ENCODE peak calls at places on chromosomes 7 and 10, in six cellular contexts. N is mesendoderm, C is IMR-90, E is H1, Q is H9, K is neuronal stem cell. X is an unnamed sample.

GRCh38 chr7:97442-97841 is 94.9 kb upstream of the FAM20C start:
- DNase-seq in N (peak; percentile 57), C (no peak), E (no peak), Q (no peak), K (no peak), X (no peak)

GRCh38 chr7:76372984-76373833 is 14.4 kb upstream of the YWHAG start:
- DNase-seq in N (peak; percentile 81), C (peak; percentile 83), E (no peak), Q (no peak), K (no peak), X (no peak)

GRCh38 chr7:128891942-128892269 is 18.6 kb downstream of the KCP start:
- DNase-seq in N (no peak), C (no peak), E (no peak), Q (no peak), K (no peak), X (peak; percentile 50)

GRCh38 chr10:6065406-6065805 is 3.2 kb upstream of the IL2RA start:
- DNase-seq in N (no peak), C (no peak), E (no peak), Q (no peak), K (no peak), X (no peak)

GRCh38 chr10:104350146-104350635 is 3.4 kb upstream of the CFAP58 start:
- DNase-seq in N (peak; percentile 86), C (peak; percentile 76), E (no peak), Q (no peak), K (no peak), X (no peak)

GRCh38 chr7:142024547-142024946 is 28.9 kb downstream of the MGAM start:
- DNase-seq in N (peak; percentile 10), C (no peak), E (no peak), Q (no peak), K (no peak), X (no peak)

GRCh38 chr7:139572071-139572470 is 48.6 kb downstream of the CLEC2L start:
- DNase-seq in N (no peak), C (no peak), E (no peak), Q (no peak), K (no peak), X (no peak)

GRCh38 chr10:49109669-49110335 is 5.5 kb downstream of the VSTM4 start:
- DNase-seq in N (no peak), C (peak; percentile 73), E (no peak), Q (no peak), K (no peak), X (no peak)

GRCh38 chr10:77837248-77837924 is 89.2 kb downstream of the DLG5 start:
- DNase-seq in N (peak; percentile 93), C (peak; percentile 78), E (peak; percentile 83), Q (peak; percentile 93), K (peak; percentile 67), X (no peak)

GRCh38 chr7:89500082-89500481 is 654.2 kb upstream of the STEAP1 start:
- DNase-seq in N (no peak), C (no peak), E (no peak), Q (no peak), K (no peak), X (no peak)

GRCh38 chr10:96049340-96049739 is 6.0 kb downstream of the CCNJ start:
- DNase-seq in N (no peak), C (no peak), E (no peak), Q (no peak), K (no peak), X (no peak)

GRCh38 chr10:29501692-29502091 is 133.1 kb downstream of the SVIL start:
- DNase-seq in N (peak; percentile 60), C (peak; percentile 87), E (no peak), Q (no peak), K (no peak), X (peak; percentile 39)

GRCh38 chr10:7818295-7819125 is at the start of gene TAF3:
- DNase-seq in N (peak; percentile 94), C (peak; percentile 82), E (peak; percentile 96), Q (peak; percentile 88), K (peak; percentile 82), X (peak; percentile 98)

GRCh38 chr7:139767561-139767982 is 10.2 kb downstream of the HIPK2 start:
- DNase-seq in N (no peak), C (no peak), E (no peak), Q (no peak), K (no peak), X (no peak)

GRCh38 chr7:148277042-148277660 is 313.4 kb upstream of the C7orf33 start:
- DNase-seq in N (no peak), C (no peak), E (no peak), Q (no peak), K (no peak), X (peak; percentile 28)

GRCh38 chr7:74514131-74514591 is 60.5 kb downstream of the GTF2IRD1 start:
- DNase-seq in N (no peak), C (no peak), E (no peak), Q (no peak), K (no peak), X (no peak)

GRCh38 chr7:51315393-51316261 is 982 bp downstream of the COBL start:
- DNase-seq in N (peak; percentile 70), C (no peak), E (peak; percentile 77), Q (peak; percentile 56), K (peak; percentile 42), X (peak; percentile 83)

GRCh38 chr7:135320277-135320676 is 86.6 kb downstream of the STRA8 start:
- DNase-seq in N (no peak), C (peak; percentile 86), E (no peak), Q (no peak), K (no peak), X (no peak)

GRCh38 chr10:109480836-109481235 is 442.5 kb downstream of the XPNPEP1 start:
- DNase-seq in N (no peak), C (no peak), E (no peak), Q (no peak), K (no peak), X (no peak)

GRCh38 chr7:1121886-1122831 is 34.2 kb downstream of the GPER1 start:
- DNase-seq in N (no peak), C (no peak), E (no peak), Q (no peak), K (no peak), X (no peak)

GRCh38 chr7:1121476-1121875 is 33.6 kb downstream of the GPER1 start:
- DNase-seq in N (no peak), C (no peak), E (no peak), Q (no peak), K (no peak), X (no peak)

GRCh38 chr7:1123721-1124120 is 35.8 kb downstream of the GPER1 start:
- DNase-seq in N (peak; percentile 92), C (peak; percentile 79), E (peak; percentile 84), Q (peak; percentile 89), K (peak; percentile 54), X (peak; percentile 53)

GRCh38 chr7:1124164-1124563 is 35.8 kb downstream of the ZFAND2A start:
- DNase-seq in N (no peak), C (no peak), E (no peak), Q (no peak), K (no peak), X (no peak)

GRCh38 chr7:1122832-1123501 is 35.1 kb downstream of the GPER1 start:
- DNase-seq in N (no peak), C (no peak), E (no peak), Q (no peak), K (no peak), X (no peak)
- H2BK120ac ChIP-seq in N (no peak overlapping the region), C (no peak overlapping the region), E (no peak overlapping the region), Q (no peak overlapping the region), K (peak overlapping the region; percentile 83), X (no peak overlapping the region)

GRCh38 chr10:86970887-86971145 is 2.5 kb downstream of the ADIRF start:
- DNase-seq in N (peak; percentile 78), C (no peak), E (no peak), Q (no peak), K (no peak), X (no peak)

GRCh38 chr10:86971146-86971991 is 3.1 kb downstream of the ADIRF start:
- DNase-seq in N (peak; percentile 70), C (peak; percentile 85), E (peak; percentile 77), Q (peak; percentile 71), K (no peak), X (peak; percentile 76)

GRCh38 chr10:86970152-86970886 is 2.0 kb downstream of the ADIRF start:
- DNase-seq in N (peak; percentile 62), C (peak; percentile 51), E (peak; percentile 70), Q (peak; percentile 76), K (no peak), X (peak; percentile 38)

GRCh38 chr10:86974484-86974883 is 6.2 kb downstream of the ADIRF start:
- DNase-seq in N (no peak), C (no peak), E (no peak), Q (no peak), K (no peak), X (peak; percentile 68)

GRCh38 chr10:86972613-86973380 is 4.5 kb downstream of the ADIRF start:
- DNase-seq in N (no peak), C (no peak), E (peak; percentile 47), Q (no peak), K (no peak), X (no peak)
- H4K8ac ChIP-seq in N (no peak overlapping the region), C (no peak overlapping the region), E (peak overlapping the region; percentile 36), Q (no peak overlapping the region), K (no peak overlapping the region), X (no peak overlapping the region)

DNA sequence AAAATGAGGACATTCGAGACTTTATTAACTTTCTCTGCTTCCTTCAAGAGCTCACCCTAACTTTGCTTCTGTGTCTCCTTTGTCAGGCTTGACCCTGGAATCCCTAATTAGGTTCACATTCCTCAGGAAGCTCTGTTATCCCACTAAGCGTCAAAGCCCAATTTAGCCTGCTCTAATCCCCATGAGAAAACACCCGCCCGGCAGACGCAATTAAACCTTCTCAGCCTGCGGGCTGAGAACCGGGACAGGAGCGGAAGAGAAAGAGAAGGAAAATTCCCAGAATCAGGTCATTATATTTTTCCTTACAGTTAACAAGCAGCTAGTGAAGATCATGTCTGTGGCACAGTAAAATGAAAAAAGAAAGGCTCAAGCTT is 93.0 kb downstream of the TNS3 start:
- DNase-seq in N (peak; percentile 90), C (no peak), E (no peak), Q (no peak), K (peak; percentile 93), X (peak; percentile 61)
- H2BK120ac ChIP-seq in N (no peak overlapping the region), C (peak overlapping the region; percentile 22), E (no peak overlapping the region), Q (no peak overlapping the region), K (no peak overlapping the region), X (no peak overlapping the region)

DNA sequence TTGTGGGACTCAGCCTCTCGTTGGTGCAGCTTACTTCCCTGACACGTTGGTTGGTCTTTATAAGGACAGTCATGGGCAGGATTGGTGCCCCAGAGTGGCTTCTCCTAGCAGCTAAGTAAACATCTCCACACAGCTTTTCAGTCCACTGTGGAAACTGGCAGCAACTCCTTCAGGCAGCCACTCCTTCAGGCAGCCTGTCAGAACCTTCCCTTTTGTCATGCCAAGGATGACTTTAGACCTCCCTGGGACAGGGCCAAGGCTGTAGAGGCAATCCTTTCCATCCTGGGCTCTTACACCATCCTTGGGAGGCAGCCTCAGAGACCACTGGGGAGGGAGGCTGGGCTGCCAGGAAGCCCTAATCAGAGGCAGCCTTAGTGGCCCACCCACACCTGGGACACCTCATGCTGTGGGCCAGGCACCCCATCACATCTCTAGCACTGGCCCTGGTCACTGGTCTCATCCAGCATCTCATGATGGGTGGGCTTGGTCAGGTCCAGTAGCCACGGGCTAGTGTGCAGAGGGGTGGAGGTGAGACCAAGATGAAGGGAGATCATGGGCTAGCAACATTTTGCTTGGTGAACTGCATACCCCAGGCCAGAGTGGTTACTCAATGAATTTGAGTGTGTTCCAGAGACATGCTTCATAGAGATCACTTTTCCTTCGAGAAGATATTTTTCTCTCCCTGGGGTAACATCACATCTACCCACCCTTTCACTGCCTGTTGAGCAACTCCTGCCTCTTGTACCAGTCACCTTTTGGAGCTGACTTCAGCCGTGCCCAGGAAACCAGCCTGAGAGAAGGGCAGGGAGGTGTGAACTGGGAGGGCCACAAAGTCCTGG is 44.0 kb downstream of the MINDY4 start:
- DNase-seq in N (no peak), C (no peak), E (peak; percentile 27), Q (no peak), K (no peak), X (no peak)
- H4K8ac ChIP-seq in N (no peak overlapping the region), C (no peak overlapping the region), E (no peak overlapping the region), Q (no peak overlapping the region), K (no peak overlapping the region), X (no peak overlapping the region)

X was measured in trophoblast cell.